ENCODE peak calls at places on chromosomes 4 and X, in six cellular contexts. Y, K, H, B, P and Q are unnamed samples.
A peak's percentile ranks its signal among the peaks of the same experiment; 100 is the strongest.

GRCh38 chr4:22410645-22411247 is 105.1 kb downstream of the ADGRA3 start:
- DNase-seq in B (no peak), P (no peak), K (no peak), Y (no peak), H (no peak), Q (no peak)

GRCh38 chrX:102958794-102959193 is 21.7 kb downstream of the RAB40AL start:
- DNase-seq in K (no peak), P (no peak), B (no peak), H (no peak), Y (no peak), Q (no peak)

GRCh38 chrX:119690921-119691716 is 1.8 kb downstream of the SEPTIN6 start:
- DNase-seq in H (peak; percentile 75), K (no peak), B (no peak), P (no peak), Y (no peak), Q (no peak)

GRCh38 chr4:147968641-147969040 is 236.8 kb downstream of the ARHGAP10 start:
- DNase-seq in H (no peak), P (no peak), Y (no peak), B (no peak), K (no peak), Q (no peak)

GRCh38 chrX:57906790-57907189 is 3.5 kb downstream of the ZXDA start:
- DNase-seq in H (no peak), K (no peak), Y (no peak), P (no peak), B (no peak), Q (no peak)

GRCh38 chrX:45083314-45083713 is 117.4 kb downstream of the DIPK2B start:
- DNase-seq in P (no peak), B (no peak), Y (no peak), H (no peak), K (no peak), Q (no peak)

GRCh38 chr4:90078440-90078839 is 48.8 kb upstream of the CCSER1 start:
- DNase-seq in K (no peak), B (no peak), H (no peak), Y (no peak), P (no peak), Q (no peak)

GRCh38 chr4:2937986-2938385 is 25.2 kb downstream of the NOP14 start:
- DNase-seq in B (no peak), Y (no peak), H (no peak), P (no peak), K (no peak), Q (no peak)

GRCh38 chr4:46994007-46994405 is 625 bp upstream of the GABRA4 start:
- DNase-seq in P (no peak), H (no peak), Y (no peak), K (no peak), B (no peak), Q (no peak)

GRCh38 chr4:177442623-177443155 is 452 bp upstream of the AGA start:
- DNase-seq in K (no peak), B (peak; percentile 4), P (peak; percentile 7), H (no peak), Y (peak; percentile 14), Q (no peak)

GRCh38 chrX:49276671-49277519 is 7.3 kb downstream of the PPP1R3F start:
- DNase-seq in P (no peak), H (peak; percentile 38), K (no peak), B (no peak), Y (no peak), Q (no peak)

GRCh38 chr4:22385615-22386014 is 130.3 kb downstream of the ADGRA3 start:
- DNase-seq in B (no peak), Y (peak; percentile 3), H (no peak), P (no peak), K (no peak), Q (peak; percentile 46)

GRCh38 chr4:173138636-173139035 is 30.0 kb upstream of the GALNT7 start:
- DNase-seq in K (no peak), B (no peak), P (no peak), Y (no peak), H (no peak), Q (no peak)

GRCh38 chrX:148976571-148976970 is 476.2 kb downstream of the AFF2 start:
- DNase-seq in B (no peak), K (no peak), H (no peak), Y (no peak), P (no peak), Q (no peak)

GRCh38 chr4:145230726-145231125 is 50.3 kb upstream of the OTUD4 start:
- DNase-seq in H (no peak), B (no peak), P (no peak), Y (no peak), K (no peak), Q (no peak)

GRCh38 chrX:155086202-155086840 is 15.0 kb downstream of the BRCC3 start:
- DNase-seq in H (peak; percentile 43), Y (peak; percentile 65), P (peak; percentile 57), B (peak; percentile 41), K (no peak), Q (no peak)

GRCh38 chr4:162274354-162274753 is 110.6 kb upstream of the FSTL5 start:
- DNase-seq in B (no peak), Y (no peak), H (no peak), P (no peak), K (no peak), Q (peak; percentile 34)

GRCh38 chrX:13008189-13008533 is 33.3 kb downstream of the TMSB4X start:
- DNase-seq in P (no peak), H (no peak), B (no peak), K (no peak), Y (no peak), Q (no peak)

GRCh38 chrX:103687696-103688191 is 1.2 kb upstream of the MORF4L2 start:
- DNase-seq in K (peak; percentile 8), B (peak; percentile 68), H (peak; percentile 42), P (peak; percentile 68), Y (peak; percentile 85), Q (peak; percentile 48)

GRCh38 chr4:110904435-110905050 is 281.7 kb upstream of the PITX2 start:
- DNase-seq in P (peak; percentile 54), Y (peak; percentile 3), H (no peak), B (no peak), K (no peak), Q (peak; percentile 38)

GRCh38 chrX:102129473-102129872 is 4.0 kb downstream of the TCEAL2 start:
- DNase-seq in Y (no peak), B (no peak), K (no peak), P (peak; percentile 31), H (no peak), Q (no peak)

GRCh38 chr4:121995790-121996537 is 44.1 kb upstream of the TRPC3 start:
- DNase-seq in B (no peak), Y (no peak), H (no peak), P (no peak), K (no peak), Q (peak; percentile 38)

GRCh38 chr4:4426511-4427477 is 39.9 kb downstream of the NSG1 start:
- DNase-seq in Y (no peak), K (no peak), B (peak; percentile 35), P (no peak), H (no peak), Q (no peak)

GRCh38 chr4:3747582-3747906 is 18.6 kb upstream of the ADRA2C start:
- DNase-seq in Y (no peak), H (no peak), P (peak; percentile 51), B (peak; percentile 67), K (no peak), Q (no peak)

GRCh38 chr4:137621056-137621455 is 88.8 kb upstream of the PCDH18 start:
- DNase-seq in H (no peak), P (no peak), K (no peak), B (no peak), Y (no peak), Q (no peak)